ENCODE peak calls at places on chromosome 20, in four cellular contexts. One of them, this sample, is unnamed.

GRCh38 chr20:49674383-49675352 is 39.0 kb downstream of the B4GALT5 start:
- DNase-seq in HCT116: peak; percentile 90
- DNase-seq in K562: no peak
- DNase-seq in H1: no peak
- DNase-seq in this sample: no peak

GRCh38 chr20:59075934-59076508 is 33.4 kb upstream of the PRELID3B start:
- DNase-seq in HCT116: no peak
- DNase-seq in K562: no peak
- DNase-seq in H1: no peak
- DNase-seq in this sample: no peak

GRCh38 chr20:14304466-14304865 is 32.9 kb downstream of the FLRT3 start:
- DNase-seq in HCT116: no peak
- DNase-seq in K562: no peak
- DNase-seq in H1: no peak
- DNase-seq in this sample: no peak

GRCh38 chr20:39909447-39909846 is 779.6 kb downstream of the MAFB start:
- DNase-seq in HCT116: no peak
- DNase-seq in K562: no peak
- DNase-seq in H1: no peak
- DNase-seq in this sample: no peak

GRCh38 chr20:1150218-1150617 is 31.8 kb downstream of the PSMF1 start:
- DNase-seq in HCT116: no peak
- DNase-seq in K562: no peak
- DNase-seq in H1: no peak
- DNase-seq in this sample: no peak

GRCh38 chr20:14142171-14142570 is 146.9 kb downstream of the MACROD2 start:
- DNase-seq in HCT116: peak; percentile 29
- DNase-seq in K562: no peak
- DNase-seq in H1: peak; percentile 46
- DNase-seq in this sample: peak; percentile 67

GRCh38 chr20:32343438-32343837 is 14.7 kb upstream of the ASXL1 start:
- DNase-seq in HCT116: no peak
- DNase-seq in K562: no peak
- DNase-seq in H1: no peak
- DNase-seq in this sample: no peak

GRCh38 chr20:688809-689208 is 13.2 kb upstream of the SCRT2 start:
- DNase-seq in HCT116: no peak
- DNase-seq in K562: peak; percentile 31
- DNase-seq in H1: no peak
- DNase-seq in this sample: no peak

GRCh38 chr20:11686900-11687543 is 230.7 kb upstream of the BTBD3 start:
- DNase-seq in HCT116: no peak
- DNase-seq in K562: no peak
- DNase-seq in H1: no peak
- DNase-seq in this sample: no peak

GRCh38 chr20:371755-372542 is 8.6 kb upstream of the TRIB3 start:
- DNase-seq in HCT116: peak; percentile 83
- DNase-seq in K562: peak; percentile 77
- DNase-seq in H1: no peak
- DNase-seq in this sample: peak; percentile 94

GRCh38 chr20:9035129-9035528 is 33.8 kb upstream of the PLCB4 start:
- DNase-seq in HCT116: peak; percentile 21
- DNase-seq in K562: no peak
- DNase-seq in H1: no peak
- DNase-seq in this sample: no peak

GRCh38 chr20:17852323-17852722 is 116.3 kb downstream of the SNX5 start:
- DNase-seq in HCT116: no peak
- DNase-seq in K562: no peak
- DNase-seq in H1: no peak
- DNase-seq in this sample: no peak

GRCh38 chr20:53870426-53871199 is 199.8 kb downstream of the BCAS1 start:
- DNase-seq in HCT116: no peak
- DNase-seq in K562: no peak
- DNase-seq in H1: no peak
- DNase-seq in this sample: no peak

GRCh38 chr20:24718696-24719095 is 230.4 kb upstream of the CST7 start:
- DNase-seq in HCT116: no peak
- DNase-seq in K562: no peak
- DNase-seq in H1: no peak
- DNase-seq in this sample: no peak

GRCh38 chr20:41049451-41049850 is 20.8 kb downstream of the TOP1 start:
- DNase-seq in HCT116: no peak
- DNase-seq in K562: no peak
- DNase-seq in H1: no peak
- DNase-seq in this sample: no peak

GRCh38 chr20:17584684-17585083 is 14.8 kb downstream of the DSTN start:
- DNase-seq in HCT116: no peak
- DNase-seq in K562: no peak
- DNase-seq in H1: no peak
- DNase-seq in this sample: no peak

GRCh38 chr20:57264908-57265648 is 1.4 kb downstream of the BMP7 start:
- DNase-seq in HCT116: no peak
- DNase-seq in K562: no peak
- DNase-seq in H1: no peak
- DNase-seq in this sample: no peak

GRCh38 chr20:62030834-62031434 is 34.7 kb downstream of the TAF4 start:
- DNase-seq in HCT116: no peak
- DNase-seq in K562: no peak
- DNase-seq in H1: no peak
- DNase-seq in this sample: peak; percentile 41

GRCh38 chr20:47243003-47243402 is 113.5 kb downstream of the ZMYND8 start:
- DNase-seq in HCT116: no peak
- DNase-seq in K562: no peak
- DNase-seq in H1: no peak
- DNase-seq in this sample: no peak

GRCh38 chr20:46905364-46906125 is 10.9 kb downstream of the EYA2 start:
- DNase-seq in HCT116: no peak
- DNase-seq in K562: no peak
- DNase-seq in H1: no peak
- DNase-seq in this sample: no peak

GRCh38 chr20:17992847-17993508 is 24.2 kb downstream of the MGME1 start:
- DNase-seq in HCT116: no peak
- DNase-seq in K562: no peak
- DNase-seq in H1: no peak
- DNase-seq in this sample: no peak

GRCh38 chr20:10634683-10635411 is 39.0 kb downstream of the JAG1 start:
- DNase-seq in HCT116: no peak
- DNase-seq in K562: no peak
- DNase-seq in H1: no peak
- DNase-seq in this sample: no peak

GRCh38 chr20:51854912-51855311 is 52.6 kb upstream of the SALL4 start:
- DNase-seq in HCT116: no peak
- DNase-seq in K562: no peak
- DNase-seq in H1: no peak
- DNase-seq in this sample: no peak

GRCh38 chr20:25865715-25866656 is 169.3 kb upstream of the ZNF337 start:
- DNase-seq in HCT116: peak; percentile 49
- DNase-seq in K562: peak; percentile 48
- DNase-seq in H1: no peak
- DNase-seq in this sample: peak; percentile 83

GRCh38 chr20:33663161-33664084 is 1.3 kb downstream of the C20orf144 start:
- DNase-seq in HCT116: no peak
- DNase-seq in K562: peak; percentile 85
- DNase-seq in H1: no peak
- DNase-seq in this sample: peak; percentile 90

GRCh38 chr20:16575390-16576140 is 2.3 kb upstream of the KIF16B start:
- DNase-seq in HCT116: no peak
- DNase-seq in K562: no peak
- DNase-seq in H1: no peak
- DNase-seq in this sample: peak; percentile 22

GRCh38 chr20:41617059-41617921 is 887 bp downstream of the CHD6 start:
- DNase-seq in HCT116: no peak
- DNase-seq in K562: no peak
- DNase-seq in H1: no peak
- DNase-seq in this sample: no peak

GRCh38 chr20:58747400-58747672 is 54.7 kb downstream of the NPEPL1 start:
- DNase-seq in HCT116: no peak
- DNase-seq in K562: no peak
- DNase-seq in H1: no peak
- DNase-seq in this sample: no peak

GRCh38 chr20:16732506-16733152 is 2.8 kb downstream of the SNRPB2 start:
- DNase-seq in HCT116: no peak
- DNase-seq in K562: no peak
- DNase-seq in H1: no peak
- DNase-seq in this sample: no peak

GRCh38 chr20:889932-890463 is 26.1 kb downstream of the ANGPT4 start:
- DNase-seq in HCT116: no peak
- DNase-seq in K562: no peak
- DNase-seq in H1: no peak
- DNase-seq in this sample: no peak

GRCh38 chr20:47328841-47329448 is 27.6 kb downstream of the ZMYND8 start:
- DNase-seq in HCT116: no peak
- DNase-seq in K562: no peak
- DNase-seq in H1: no peak
- DNase-seq in this sample: no peak

GRCh38 chr20:56422131-56422823 is 10.2 kb downstream of the CASS4 start:
- DNase-seq in HCT116: peak; percentile 38
- DNase-seq in K562: no peak
- DNase-seq in H1: no peak
- DNase-seq in this sample: no peak

GRCh38 chr20:41176711-41177552 is 39.6 kb downstream of the PLCG1 start:
- DNase-seq in HCT116: no peak
- DNase-seq in K562: no peak
- DNase-seq in H1: no peak
- DNase-seq in this sample: no peak

GRCh38 chr20:54475334-54476287 is at the start of gene DOK5:
- DNase-seq in HCT116: no peak
- DNase-seq in K562: no peak
- DNase-seq in H1: no peak
- DNase-seq in this sample: no peak

GRCh38 chr20:3239867-3240775 is 1.1 kb upstream of the SLC4A11 start:
- DNase-seq in HCT116: no peak
- DNase-seq in K562: peak; percentile 31
- DNase-seq in H1: no peak
- DNase-seq in this sample: no peak
- TF ChIP-seq JUND in HCT116: no peak
- TF ChIP-seq JUND in K562: no peak
- TF ChIP-seq JUND in H1: no peak
- TF ChIP-seq JUND in this sample: no peak

DNA sequence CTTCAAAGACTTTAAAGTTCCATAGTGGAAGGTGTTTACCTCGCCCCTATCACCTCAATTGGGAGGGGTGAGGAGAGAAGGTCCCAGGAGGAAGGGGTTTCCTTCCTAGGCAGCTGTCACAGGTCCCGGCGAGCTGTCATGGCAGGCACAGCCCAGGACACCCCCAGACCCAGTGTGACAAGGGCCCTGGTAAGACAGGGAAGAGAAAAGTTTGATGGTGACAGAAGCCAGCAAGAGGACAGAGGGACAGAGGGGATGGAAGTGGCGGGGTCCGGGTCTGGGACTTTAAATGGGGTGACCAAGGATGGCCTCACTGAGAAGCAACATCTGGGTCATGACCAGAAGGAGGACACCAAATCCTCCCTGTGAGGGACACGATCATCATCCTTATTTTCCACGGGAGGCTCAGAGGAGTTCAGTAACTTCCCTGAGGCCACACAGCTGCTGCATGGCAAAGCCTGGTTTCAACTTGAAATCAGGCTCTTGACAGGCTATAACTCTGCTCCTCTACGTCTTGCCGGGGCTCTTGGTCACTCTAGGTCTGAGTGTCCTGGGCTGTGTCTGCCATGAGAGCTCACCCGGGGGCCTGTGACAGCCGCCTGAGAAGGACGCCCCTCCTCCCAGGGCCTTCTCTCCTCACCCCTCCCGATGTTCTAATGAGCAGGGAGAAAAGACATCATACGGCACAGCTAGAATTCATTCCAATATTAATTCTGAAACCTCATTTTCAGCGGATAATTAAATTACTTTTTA is 222.3 kb downstream of the PREX1 start:
- DNase-seq in HCT116: no peak
- DNase-seq in K562: no peak
- DNase-seq in H1: no peak
- DNase-seq in this sample: no peak
- TF ChIP-seq JUND in HCT116: no peak
- TF ChIP-seq JUND in K562: no peak
- TF ChIP-seq JUND in H1: no peak
- TF ChIP-seq JUND in this sample: no peak

GRCh38 chr20:19786311-19786710 is 28.3 kb downstream of the RIN2 start:
- DNase-seq in HCT116: no peak
- DNase-seq in K562: no peak
- DNase-seq in H1: no peak
- DNase-seq in this sample: no peak
- TF ChIP-seq JUND in HCT116: no peak
- TF ChIP-seq JUND in K562: no peak
- TF ChIP-seq JUND in H1: no peak
- TF ChIP-seq JUND in this sample: no peak

DNA sequence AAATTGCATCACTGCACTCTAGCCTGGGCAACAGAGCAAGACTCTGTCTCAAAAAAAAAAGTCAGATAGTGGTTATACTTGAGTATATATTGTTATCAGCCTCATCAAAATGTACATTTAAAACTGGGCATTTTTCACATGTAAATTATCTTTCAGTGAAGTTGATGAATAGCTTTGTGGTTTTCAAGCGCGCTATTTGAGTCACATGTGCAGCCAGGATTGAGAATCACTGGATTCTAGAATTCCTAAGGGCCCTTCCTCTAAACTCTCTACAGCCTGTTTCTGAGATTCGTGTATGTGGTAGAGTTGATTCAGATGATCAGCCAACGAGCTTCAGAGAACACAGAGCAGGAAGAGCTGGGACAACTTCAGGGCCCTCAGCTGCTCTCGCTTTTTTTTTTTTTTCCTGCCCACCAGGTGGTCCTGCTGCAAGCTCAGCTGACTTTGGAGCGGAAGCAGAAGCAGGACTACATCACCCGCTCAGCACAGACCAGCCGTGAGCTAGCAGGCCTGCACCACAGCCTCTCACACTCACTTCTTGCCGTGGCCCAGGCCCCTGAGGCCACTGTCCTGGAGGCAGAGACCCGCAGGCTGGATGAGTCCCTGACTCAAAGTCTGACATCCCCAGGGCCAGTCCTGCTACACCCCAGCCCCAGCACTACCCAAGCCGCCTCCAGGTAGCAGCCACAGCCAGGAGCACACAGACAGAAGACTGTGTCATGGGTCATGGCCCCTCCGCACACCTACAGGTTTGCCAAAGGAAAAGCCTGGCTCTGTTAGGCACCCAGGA is 18.3 kb downstream of the C20orf173 start:
- DNase-seq in HCT116: no peak
- DNase-seq in K562: no peak
- DNase-seq in H1: no peak
- DNase-seq in this sample: no peak
- TF ChIP-seq JUND in HCT116: no peak
- TF ChIP-seq JUND in K562: no peak
- TF ChIP-seq JUND in H1: no peak
- TF ChIP-seq JUND in this sample: no peak